ENCODE peak calls at places on chromosomes 11 and 22, in four cellular contexts. J, O, H and B are unnamed samples.

GRCh38 chr11:17563248-17563647 is 16.2 kb downstream of the OTOG start:
- DNase-seq in J (peak; percentile 14), O (no peak), H (no peak), B (no peak)

GRCh38 chr11:132408877-132409276 is 1038.5 kb downstream of the NTM start:
- DNase-seq in H (no peak), J (no peak), O (no peak), B (no peak)

GRCh38 chr22:38272373-38273134 is at the start of gene TMEM184B:
- DNase-seq in J (peak; percentile 75), O (no peak), H (peak; percentile 86), B (peak; percentile 84)

GRCh38 chr11:70159612-70160570 is 43.2 kb upstream of the FADD start:
- DNase-seq in O (no peak), J (peak; percentile 43), H (no peak), B (no peak)

GRCh38 chr22:46458525-46458924 is 78.9 kb downstream of the CELSR1 start:
- DNase-seq in J (no peak), H (no peak), O (no peak), B (peak; percentile 41)

GRCh38 chr11:63490551-63491239 is at the start of gene PLAAT5:
- DNase-seq in J (peak; percentile 27), H (peak; percentile 49), O (peak; percentile 6), B (no peak)

GRCh38 chr11:35389897-35390462 is 29.4 kb downstream of the SLC1A2 start:
- DNase-seq in H (no peak), O (no peak), J (no peak), B (no peak)

GRCh38 chr11:119684361-119685072 is 44.5 kb downstream of the NECTIN1 start:
- DNase-seq in O (peak; percentile 64), H (no peak), J (no peak), B (no peak)

DNA sequence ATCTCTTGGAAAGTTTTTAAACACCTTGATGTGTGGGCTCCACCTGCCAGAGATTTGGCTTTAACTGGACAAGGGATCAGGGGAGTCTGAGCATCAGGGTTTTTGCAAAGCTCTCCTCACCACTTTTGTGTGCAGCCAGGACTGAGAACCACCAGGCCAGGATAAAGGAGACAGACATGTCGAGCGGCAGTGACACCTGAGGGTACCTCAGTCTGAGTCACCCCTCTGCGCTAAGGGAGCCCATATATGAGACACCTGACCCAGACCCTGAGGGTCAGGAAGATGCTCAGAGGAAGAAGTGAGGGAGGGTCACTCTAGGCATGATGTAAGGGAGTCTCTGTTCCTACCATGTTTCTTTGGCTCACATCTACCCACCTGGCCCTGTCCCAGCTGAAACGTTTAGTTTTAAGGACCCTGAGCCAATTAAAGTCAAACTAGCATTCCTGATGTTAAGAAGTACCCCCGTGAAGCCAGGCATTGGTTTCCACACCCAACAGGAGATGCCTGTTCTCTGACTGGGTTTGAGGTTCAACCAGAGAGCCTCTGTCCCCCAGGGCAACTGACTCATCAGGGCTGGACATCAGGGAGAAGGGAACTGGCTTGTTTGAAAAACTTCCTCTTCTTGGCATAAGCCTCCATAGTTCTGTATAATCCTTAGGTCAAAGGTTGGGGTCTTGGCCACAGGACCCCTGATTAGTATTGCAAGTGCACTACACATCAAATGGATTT is 72.4 kb upstream of the BIRC3 start:
- DNase-seq in J (no peak), O (peak; percentile 84), H (no peak), B (no peak)
- H3K4me3 ChIP-seq in J (no peak overlapping the region), O (no peak overlapping the region), H (no peak overlapping the region), B (no peak overlapping the region)

GRCh38 chr11:121842186-121842585 is 273.8 kb downstream of the BLID start:
- DNase-seq in J (no peak), O (no peak), H (no peak), B (no peak)
- H3K4me3 ChIP-seq in J (no peak overlapping the region), O (no peak overlapping the region), H (no peak overlapping the region), B (no peak overlapping the region)

GRCh38 chr22:42018224-42018623 is 19.6 kb downstream of the WBP2NL start:
- DNase-seq in O (no peak), J (no peak), H (no peak), B (no peak)

GRCh38 chr22:42026705-42027104 is 28.1 kb downstream of the WBP2NL start:
- DNase-seq in O (no peak), H (no peak), J (no peak), B (no peak)

GRCh38 chr22:42022162-42022847 is 23.7 kb downstream of the WBP2NL start:
- DNase-seq in H (no peak), J (peak; percentile 49), O (no peak), B (no peak)
- H3K4me3 ChIP-seq in H (no peak overlapping the region), J (no peak overlapping the region), O (no peak overlapping the region), B (no peak overlapping the region)

GRCh38 chr22:42813501-42813900 is 43.6 kb downstream of the ARFGAP3 start:
- DNase-seq in J (no peak), H (no peak), O (no peak), B (no peak)

GRCh38 chr22:42816339-42816738 is 40.7 kb downstream of the ARFGAP3 start:
- DNase-seq in H (no peak), J (no peak), O (no peak), B (no peak)

GRCh38 chr22:42811510-42811909 is 45.6 kb downstream of the ARFGAP3 start:
- DNase-seq in J (no peak), H (no peak), O (no peak), B (no peak)

GRCh38 chr22:42814616-42815015 is 42.5 kb downstream of the ARFGAP3 start:
- DNase-seq in O (no peak), J (no peak), H (no peak), B (no peak)

DNA sequence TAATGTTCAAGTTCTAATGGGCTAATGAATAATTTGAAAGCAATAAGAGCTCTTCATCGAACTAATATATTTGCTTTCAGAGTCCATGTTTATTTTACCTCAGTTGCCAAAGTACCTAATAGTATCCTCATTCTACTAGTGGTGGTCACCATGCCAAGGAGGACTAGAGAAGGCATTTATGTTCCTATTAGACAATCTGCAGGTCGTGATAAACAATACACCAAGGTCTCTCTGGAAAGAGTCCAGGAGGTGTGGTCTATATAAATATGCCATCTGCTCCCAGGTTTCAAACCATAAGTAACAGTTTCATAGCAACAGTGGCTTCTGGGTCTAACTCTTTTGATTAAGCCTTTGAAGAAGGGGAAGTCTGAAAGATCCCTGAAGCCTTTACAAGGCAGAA is 42.9 kb downstream of the ARFGAP3 start:
- DNase-seq in H (no peak), J (no peak), O (no peak), B (no peak)
- H3K4me3 ChIP-seq in H (no peak overlapping the region), J (no peak overlapping the region), O (no peak overlapping the region), B (no peak overlapping the region)

GRCh38 chr11:110196884-110197420 is 99.5 kb downstream of the RDX start:
- DNase-seq in H (no peak), J (no peak), O (no peak), B (no peak)

GRCh38 chr11:110200836-110201235 is 95.6 kb downstream of the RDX start:
- DNase-seq in O (no peak), J (no peak), H (no peak), B (no peak)

GRCh38 chr11:110198031-110198729 is 98.2 kb downstream of the RDX start:
- DNase-seq in O (no peak), J (no peak), H (no peak), B (no peak)

GRCh38 chr11:110199184-110199981 is 97.0 kb downstream of the RDX start:
- DNase-seq in H (no peak), O (no peak), J (no peak), B (no peak)

DNA sequence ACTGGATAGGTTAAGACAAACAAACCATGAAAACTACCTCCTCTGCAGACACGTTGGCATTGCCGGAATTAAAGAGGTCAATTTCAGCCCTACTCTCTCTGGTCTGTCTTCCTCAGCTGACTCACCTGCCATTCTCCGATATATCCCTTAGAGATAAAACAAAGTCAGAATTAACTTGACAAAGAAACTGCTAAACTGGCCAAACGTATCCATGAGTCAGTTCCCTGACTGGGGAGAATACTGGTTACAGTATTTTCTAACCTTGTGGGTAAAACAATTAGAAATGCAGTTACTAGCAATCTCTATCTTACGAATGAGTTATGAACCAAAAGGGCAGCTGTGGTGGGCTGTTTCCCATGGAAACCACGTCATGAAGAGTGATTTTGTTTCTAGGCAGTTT is 96.2 kb downstream of the RDX start:
- DNase-seq in O (peak; percentile 54), J (no peak), H (no peak), B (no peak)
- H3K4me3 ChIP-seq in O (no peak overlapping the region), J (no peak overlapping the region), H (no peak overlapping the region), B (no peak overlapping the region)

GRCh38 chr11:103682318-103683184 is 353.9 kb upstream of the DDI1 start:
- DNase-seq in O (peak; percentile 75), H (peak; percentile 37), J (peak; percentile 60), B (peak; percentile 64)
- H3K4me3 ChIP-seq in O (no peak overlapping the region), H (no peak overlapping the region), J (no peak overlapping the region), B (no peak overlapping the region)

GRCh38 chr11:19817265-19817851 is 104.7 kb downstream of the NAV2 start:
- DNase-seq in O (no peak), J (no peak), H (no peak), B (no peak)

GRCh38 chr11:19817870-19818269 is 105.2 kb downstream of the NAV2 start:
- DNase-seq in H (no peak), O (no peak), J (no peak), B (no peak)

GRCh38 chr11:19819148-19819547 is 106.5 kb downstream of the NAV2 start:
- DNase-seq in O (no peak), H (no peak), J (no peak), B (no peak)

GRCh38 chr11:19816040-19816439 is 103.4 kb downstream of the NAV2 start:
- DNase-seq in J (no peak), H (no peak), O (no peak), B (peak; percentile 34)

DNA sequence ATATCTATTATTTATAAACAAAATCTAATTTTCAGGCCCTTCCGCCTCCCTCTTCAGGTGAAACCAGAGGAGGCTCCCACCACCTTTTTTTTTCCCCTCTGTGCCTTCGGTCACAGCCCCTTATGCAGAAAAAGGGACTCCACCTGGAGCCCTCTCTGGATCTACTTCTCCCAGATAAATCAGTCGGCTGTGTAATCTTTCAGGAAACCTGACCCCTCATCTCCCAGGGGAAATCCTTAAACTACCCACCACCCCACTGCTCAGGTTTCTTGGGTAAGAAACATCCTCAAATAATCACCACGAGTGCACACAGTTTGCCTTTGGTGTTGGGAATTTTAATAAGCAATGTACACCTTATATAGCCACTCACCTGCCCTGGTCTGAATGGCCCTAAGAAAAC is 104.2 kb downstream of the NAV2 start:
- DNase-seq in O (no peak), J (no peak), H (no peak), B (no peak)
- H3K4me3 ChIP-seq in O (no peak overlapping the region), J (no peak overlapping the region), H (no peak overlapping the region), B (no peak overlapping the region)

DNA sequence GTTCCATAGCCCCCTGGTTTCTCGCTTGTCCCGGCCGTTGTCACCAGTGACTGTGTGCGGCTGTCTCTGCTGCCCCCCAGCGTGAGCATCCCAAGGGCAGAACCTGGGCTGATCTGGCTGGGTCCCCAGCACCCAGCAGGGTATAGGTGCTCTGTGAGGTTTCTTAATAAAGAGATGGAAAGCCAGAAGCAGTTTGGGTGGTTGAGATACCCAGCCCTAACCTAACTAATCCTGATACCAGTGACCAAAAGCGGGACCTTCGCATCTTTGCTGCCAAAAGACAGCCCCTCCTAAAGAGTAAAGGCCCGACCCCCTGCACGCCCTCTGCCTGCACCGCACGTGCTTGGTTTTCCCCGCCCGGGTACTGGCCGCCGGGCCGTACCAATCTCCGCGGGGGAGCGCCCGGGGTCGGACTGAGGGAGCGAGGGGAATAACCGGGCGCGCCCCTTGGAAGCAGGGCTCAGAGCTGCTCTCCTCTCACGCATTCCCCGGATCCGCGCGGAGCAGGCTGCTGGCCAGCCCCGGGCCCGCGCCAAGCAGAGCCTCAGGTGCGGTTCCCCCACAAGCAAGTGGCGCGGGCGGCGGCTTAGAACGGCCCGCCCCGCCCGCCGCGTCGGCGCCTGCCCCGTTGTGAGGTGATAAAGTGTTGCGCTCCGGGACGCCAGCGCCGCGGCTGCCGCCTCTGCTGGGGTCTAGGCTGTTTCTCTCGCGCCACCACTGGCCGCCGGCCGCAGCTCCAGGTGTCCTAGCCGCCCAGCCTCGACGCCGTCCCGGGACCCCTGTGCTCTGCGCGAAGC is at the start of gene DGAT2:
- DNase-seq in J (peak; percentile 78), H (peak; percentile 80), O (peak; percentile 12), B (peak; percentile 62)
- H3K4me3 ChIP-seq in J (peak within 1 kb of the TSS; percentile 60), H (peak within 1 kb of the TSS; percentile 68), O (peak within 1 kb of the TSS; percentile 47), B (peak within 1 kb of the TSS; percentile 60)